ENCODE peak calls at places on chromosome 19, in six cellular contexts. One of them, this sample, is unnamed.

GRCh38 chr19:32208060-32208459 is 137.3 kb upstream of the ZNF507 start:
- DNase-seq in BJ: no peak
- DNase-seq in endothelial cell: no peak
- DNase-seq in endodermal cell: no peak
- DNase-seq in GM10248: no peak
- DNase-seq in IMR-90: no peak
- DNase-seq in this sample: no peak

GRCh38 chr19:50333737-50334617 is 4.8 kb upstream of the KCNC3 start:
- DNase-seq in BJ: no peak
- DNase-seq in endothelial cell: no peak
- DNase-seq in endodermal cell: peak
- DNase-seq in GM10248: peak
- DNase-seq in IMR-90: no peak
- DNase-seq in this sample: peak

GRCh38 chr19:19490247-19490968 is 24.9 kb downstream of the TSSK6 start:
- DNase-seq in BJ: peak
- DNase-seq in endothelial cell: peak
- DNase-seq in endodermal cell: peak
- DNase-seq in GM10248: peak
- DNase-seq in IMR-90: peak
- DNase-seq in this sample: peak

GRCh38 chr19:48391100-48392005 is at the start of gene KDELR1:
- DNase-seq in BJ: no peak
- DNase-seq in endothelial cell: peak
- DNase-seq in endodermal cell: peak
- DNase-seq in GM10248: peak
- DNase-seq in IMR-90: peak
- DNase-seq in this sample: peak

GRCh38 chr19:7975037-7975436 is 30.4 kb downstream of the ELAVL1 start:
- DNase-seq in BJ: no peak
- DNase-seq in endothelial cell: no peak
- DNase-seq in endodermal cell: no peak
- DNase-seq in GM10248: no peak
- DNase-seq in IMR-90: no peak
- DNase-seq in this sample: no peak

GRCh38 chr19:35756373-35757230 is at the start of gene HSPB6:
- DNase-seq in BJ: no peak
- DNase-seq in endothelial cell: peak
- DNase-seq in endodermal cell: peak
- DNase-seq in GM10248: no peak
- DNase-seq in IMR-90: peak
- DNase-seq in this sample: no peak

GRCh38 chr19:28980236-28980868 is 232.6 kb downstream of the UQCRFS1 start:
- DNase-seq in BJ: no peak
- DNase-seq in endothelial cell: no peak
- DNase-seq in endodermal cell: peak
- DNase-seq in GM10248: no peak
- DNase-seq in IMR-90: peak
- DNase-seq in this sample: no peak

GRCh38 chr19:18204394-18205179 is 745 bp upstream of the RAB3A start:
- DNase-seq in BJ: no peak
- DNase-seq in endothelial cell: peak
- DNase-seq in endodermal cell: peak
- DNase-seq in GM10248: no peak
- DNase-seq in IMR-90: no peak
- DNase-seq in this sample: no peak

GRCh38 chr19:39509233-39509632 is 5.7 kb upstream of the SELENOV start:
- DNase-seq in BJ: no peak
- DNase-seq in endothelial cell: no peak
- DNase-seq in endodermal cell: no peak
- DNase-seq in GM10248: no peak
- DNase-seq in IMR-90: no peak
- DNase-seq in this sample: no peak

GRCh38 chr19:4653793-4654436 is 14.6 kb downstream of the TNFAIP8L1 start:
- DNase-seq in BJ: no peak
- DNase-seq in endothelial cell: no peak
- DNase-seq in endodermal cell: no peak
- DNase-seq in GM10248: no peak
- DNase-seq in IMR-90: no peak
- DNase-seq in this sample: no peak

GRCh38 chr19:17385878-17386611 is 8.0 kb downstream of the CCDC194 start:
- DNase-seq in BJ: no peak
- DNase-seq in endothelial cell: peak
- DNase-seq in endodermal cell: peak
- DNase-seq in GM10248: peak
- DNase-seq in IMR-90: peak
- DNase-seq in this sample: peak

GRCh38 chr19:50646074-50646807 is 3.0 kb upstream of the C19orf81 start:
- DNase-seq in BJ: no peak
- DNase-seq in endothelial cell: no peak
- DNase-seq in endodermal cell: no peak
- DNase-seq in GM10248: no peak
- DNase-seq in IMR-90: peak
- DNase-seq in this sample: no peak

GRCh38 chr19:46728693-46729339 is 11.9 kb upstream of the PRKD2 start:
- DNase-seq in BJ: no peak
- DNase-seq in endothelial cell: peak
- DNase-seq in endodermal cell: peak
- DNase-seq in GM10248: peak
- DNase-seq in IMR-90: peak
- DNase-seq in this sample: peak

GRCh38 chr19:3403489-3404323 is 37.3 kb downstream of the NFIC start:
- DNase-seq in BJ: peak
- DNase-seq in endothelial cell: no peak
- DNase-seq in endodermal cell: peak
- DNase-seq in GM10248: no peak
- DNase-seq in IMR-90: peak
- DNase-seq in this sample: no peak

GRCh38 chr19:5170329-5170745 is 170.3 kb downstream of the PTPRS start:
- DNase-seq in BJ: no peak
- DNase-seq in endothelial cell: peak
- DNase-seq in endodermal cell: peak
- DNase-seq in GM10248: no peak
- DNase-seq in IMR-90: no peak
- DNase-seq in this sample: no peak

GRCh38 chr19:5397804-5398692 is 57.2 kb upstream of the ZNRF4 start:
- DNase-seq in BJ: no peak
- DNase-seq in endothelial cell: peak
- DNase-seq in endodermal cell: peak
- DNase-seq in GM10248: no peak
- DNase-seq in IMR-90: no peak
- DNase-seq in this sample: no peak

GRCh38 chr19:54165222-54165621 is 5.7 kb upstream of the LENG1 start:
- DNase-seq in BJ: no peak
- DNase-seq in endothelial cell: no peak
- DNase-seq in endodermal cell: no peak
- DNase-seq in GM10248: no peak
- DNase-seq in IMR-90: no peak
- DNase-seq in this sample: no peak

GRCh38 chr19:32682317-32682716 is 6.7 kb downstream of the RGS9BP start:
- DNase-seq in BJ: no peak
- DNase-seq in endothelial cell: no peak
- DNase-seq in endodermal cell: no peak
- DNase-seq in GM10248: no peak
- DNase-seq in IMR-90: no peak
- DNase-seq in this sample: no peak

GRCh38 chr19:8046569-8047165 is 5.9 kb upstream of the CCL25 start:
- DNase-seq in BJ: no peak
- DNase-seq in endothelial cell: no peak
- DNase-seq in endodermal cell: no peak
- DNase-seq in GM10248: no peak
- DNase-seq in IMR-90: no peak
- DNase-seq in this sample: no peak

GRCh38 chr19:18895038-18895827 is 725 bp downstream of the CERS1 start:
- DNase-seq in BJ: no peak
- DNase-seq in endothelial cell: peak
- DNase-seq in endodermal cell: peak
- DNase-seq in GM10248: no peak
- DNase-seq in IMR-90: no peak
- DNase-seq in this sample: peak

GRCh38 chr19:6259312-6259861 is 20.4 kb downstream of the MLLT1 start:
- DNase-seq in BJ: no peak
- DNase-seq in endothelial cell: no peak
- DNase-seq in endodermal cell: no peak
- DNase-seq in GM10248: no peak
- DNase-seq in IMR-90: peak
- DNase-seq in this sample: no peak

GRCh38 chr19:47049307-47049700 is 880 bp upstream of the TMEM160 start:
- DNase-seq in BJ: no peak
- DNase-seq in endothelial cell: no peak
- DNase-seq in endodermal cell: peak
- DNase-seq in GM10248: no peak
- DNase-seq in IMR-90: peak
- DNase-seq in this sample: no peak

GRCh38 chr19:461664-462551 is 1.1 kb upstream of the SHC2 start:
- DNase-seq in BJ: no peak
- DNase-seq in endothelial cell: no peak
- DNase-seq in endodermal cell: peak
- DNase-seq in GM10248: no peak
- DNase-seq in IMR-90: no peak
- DNase-seq in this sample: no peak

GRCh38 chr19:43534811-43535761 is 2.1 kb downstream of the ZNF575 start:
- DNase-seq in BJ: no peak
- DNase-seq in endothelial cell: peak
- DNase-seq in endodermal cell: peak
- DNase-seq in GM10248: peak
- DNase-seq in IMR-90: peak
- DNase-seq in this sample: no peak

GRCh38 chr19:16801599-16801998 is 27.6 kb upstream of the SIN3B start:
- DNase-seq in BJ: no peak
- DNase-seq in endothelial cell: no peak
- DNase-seq in endodermal cell: no peak
- DNase-seq in GM10248: no peak
- DNase-seq in IMR-90: peak
- DNase-seq in this sample: no peak

GRCh38 chr19:46392252-46392801 is 21.0 kb downstream of the CCDC8 start:
- DNase-seq in BJ: peak
- DNase-seq in endothelial cell: peak
- DNase-seq in endodermal cell: peak
- DNase-seq in GM10248: no peak
- DNase-seq in IMR-90: peak
- DNase-seq in this sample: no peak

GRCh38 chr19:30344446-30345425 is 27.4 kb upstream of the ZNF536 start:
- DNase-seq in BJ: no peak
- DNase-seq in endothelial cell: no peak
- DNase-seq in endodermal cell: no peak
- DNase-seq in GM10248: no peak
- DNase-seq in IMR-90: no peak
- DNase-seq in this sample: no peak

GRCh38 chr19:11578342-11579142 is 1.1 kb upstream of the ACP5 start:
- DNase-seq in BJ: no peak
- DNase-seq in endothelial cell: peak
- DNase-seq in endodermal cell: peak
- DNase-seq in GM10248: peak
- DNase-seq in IMR-90: no peak
- DNase-seq in this sample: peak

GRCh38 chr19:46065486-46065885 is 24.7 kb upstream of the IGFL4 start:
- DNase-seq in BJ: peak
- DNase-seq in endothelial cell: no peak
- DNase-seq in endodermal cell: no peak
- DNase-seq in GM10248: no peak
- DNase-seq in IMR-90: no peak
- DNase-seq in this sample: no peak

GRCh38 chr19:51703655-51704515 is 10.8 kb downstream of the SPACA6 start:
- DNase-seq in BJ: peak
- DNase-seq in endothelial cell: peak
- DNase-seq in endodermal cell: peak
- DNase-seq in GM10248: peak
- DNase-seq in IMR-90: peak
- DNase-seq in this sample: peak
- TF ChIP-seq CTCF in BJ: peak
- TF ChIP-seq CTCF in endothelial cell: no peak
- TF ChIP-seq CTCF in endodermal cell: peak
- TF ChIP-seq CTCF in GM10248: no peak
- TF ChIP-seq CTCF in IMR-90: peak
- TF ChIP-seq CTCF in this sample: peak

GRCh38 chr19:1725100-1726064 is 27.9 kb upstream of the ONECUT3 start:
- DNase-seq in BJ: no peak
- DNase-seq in endothelial cell: peak
- DNase-seq in endodermal cell: peak
- DNase-seq in GM10248: peak
- DNase-seq in IMR-90: peak
- DNase-seq in this sample: peak
- TF ChIP-seq CTCF in BJ: no peak
- TF ChIP-seq CTCF in endothelial cell: no peak
- TF ChIP-seq CTCF in endodermal cell: peak
- TF ChIP-seq CTCF in GM10248: no peak
- TF ChIP-seq CTCF in IMR-90: no peak
- TF ChIP-seq CTCF in this sample: no peak

GRCh38 chr19:41705393-41706174 is 2.8 kb upstream of the CEACAM5 start:
- DNase-seq in BJ: no peak
- DNase-seq in endothelial cell: peak
- DNase-seq in endodermal cell: peak
- DNase-seq in GM10248: peak
- DNase-seq in IMR-90: no peak
- DNase-seq in this sample: peak

GRCh38 chr19:41708481-41708880 is at the start of gene CEACAM5:
- DNase-seq in BJ: no peak
- DNase-seq in endothelial cell: no peak
- DNase-seq in endodermal cell: no peak
- DNase-seq in GM10248: no peak
- DNase-seq in IMR-90: no peak
- DNase-seq in this sample: no peak

GRCh38 chr19:41706741-41707501 is 1.5 kb upstream of the CEACAM5 start:
- DNase-seq in BJ: no peak
- DNase-seq in endothelial cell: peak
- DNase-seq in endodermal cell: peak
- DNase-seq in GM10248: peak
- DNase-seq in IMR-90: no peak
- DNase-seq in this sample: peak

GRCh38 chr19:41707871-41708371 is 505 bp upstream of the CEACAM5 start:
- DNase-seq in BJ: no peak
- DNase-seq in endothelial cell: no peak
- DNase-seq in endodermal cell: peak
- DNase-seq in GM10248: no peak
- DNase-seq in IMR-90: no peak
- DNase-seq in this sample: no peak

GRCh38 chr19:41707502-41707812 is 969 bp upstream of the CEACAM5 start:
- DNase-seq in BJ: no peak
- DNase-seq in endothelial cell: no peak
- DNase-seq in endodermal cell: peak
- DNase-seq in GM10248: no peak
- DNase-seq in IMR-90: no peak
- DNase-seq in this sample: no peak
- TF ChIP-seq CTCF in BJ: no peak
- TF ChIP-seq CTCF in endothelial cell: no peak
- TF ChIP-seq CTCF in endodermal cell: no peak
- TF ChIP-seq CTCF in GM10248: no peak
- TF ChIP-seq CTCF in IMR-90: no peak
- TF ChIP-seq CTCF in this sample: no peak

GRCh38 chr19:13530720-13531119 is 24.4 kb upstream of the CACNA1A start:
- DNase-seq in BJ: no peak
- DNase-seq in endothelial cell: no peak
- DNase-seq in endodermal cell: peak
- DNase-seq in GM10248: no peak
- DNase-seq in IMR-90: no peak
- DNase-seq in this sample: no peak

GRCh38 chr19:13521066-13521465 is 14.8 kb upstream of the CACNA1A start:
- DNase-seq in BJ: no peak
- DNase-seq in endothelial cell: no peak
- DNase-seq in endodermal cell: no peak
- DNase-seq in GM10248: no peak
- DNase-seq in IMR-90: peak
- DNase-seq in this sample: no peak

GRCh38 chr19:13526552-13526951 is 20.3 kb upstream of the CACNA1A start:
- DNase-seq in BJ: no peak
- DNase-seq in endothelial cell: no peak
- DNase-seq in endodermal cell: peak
- DNase-seq in GM10248: no peak
- DNase-seq in IMR-90: peak
- DNase-seq in this sample: no peak
- TF ChIP-seq CTCF in BJ: peak
- TF ChIP-seq CTCF in endothelial cell: peak
- TF ChIP-seq CTCF in endodermal cell: peak
- TF ChIP-seq CTCF in GM10248: no peak
- TF ChIP-seq CTCF in IMR-90: peak
- TF ChIP-seq CTCF in this sample: no peak

This sample was measured in GM13976.